ENCODE peak calls at places on chromosome 15, in nine cellular contexts. R is upper lobe of right lung; E is spleen; S is naive thymus-derived CD4-positive, alpha-beta T cell; F is transverse colon; N is Karpas-422; B is colonic mucosa; G is IMR-90; K is OCI-LY7. L is an unnamed sample.

GRCh38 chr15:66997212-66997611 is 68.2 kb upstream of the SMAD3 start:
- DNase-seq in S (no peak), B (no peak), G (peak; percentile 80), E (no peak), N (no peak), F (no peak), R (no peak), K (no peak), L (no peak)

GRCh38 chr15:94193906-94194305 is 37.5 kb upstream of the MCTP2 start:
- DNase-seq in F (no peak), G (no peak), S (no peak), N (no peak), R (no peak), B (no peak), E (no peak), K (no peak), L (no peak)

GRCh38 chr15:96247631-96248305 is 82.7 kb upstream of the NR2F2 start:
- DNase-seq in E (no peak), F (no peak), N (no peak), R (no peak), G (peak; percentile 44), K (no peak), B (no peak), S (no peak), L (no peak)

GRCh38 chr15:36964626-36965025 is 135.7 kb downstream of the MEIS2 start:
- DNase-seq in S (no peak), B (no peak), G (no peak), F (no peak), E (no peak), K (no peak), N (no peak), R (no peak), L (no peak)

GRCh38 chr15:70451861-70452653 is 311.3 kb downstream of the UACA start:
- DNase-seq in E (peak; percentile 79), S (no peak), N (no peak), B (peak; percentile 33), R (peak; percentile 77), F (peak; percentile 47), K (no peak), G (no peak), L (no peak)

GRCh38 chr15:89462198-89462912 is 34.0 kb downstream of the RHCG start:
- DNase-seq in F (no peak), B (no peak), N (peak; percentile 79), R (peak; percentile 29), G (peak; percentile 23), K (peak; percentile 25), S (no peak), E (no peak), L (no peak)

GRCh38 chr15:66673410-66674322 is 28.4 kb upstream of the SMAD6 start:
- DNase-seq in F (peak; percentile 87), R (peak; percentile 77), K (peak; percentile 84), S (no peak), N (peak; percentile 76), B (peak; percentile 88), G (no peak), E (peak; percentile 83), L (no peak)

GRCh38 chr15:73727330-73728018 is 25.7 kb downstream of the INSYN1 start:
- DNase-seq in E (no peak), G (peak; percentile 90), F (no peak), B (no peak), R (no peak), S (no peak), K (no peak), N (no peak), L (no peak)

GRCh38 chr15:29106551-29107290 is 162.9 kb downstream of the NSMCE3 start:
- DNase-seq in B (no peak), R (no peak), K (no peak), N (no peak), G (no peak), E (peak; percentile 68), S (no peak), F (no peak), L (no peak)

GRCh38 chr15:38876621-38877020 is 312.0 kb upstream of the RASGRP1 start:
- DNase-seq in R (no peak), B (no peak), F (no peak), N (no peak), E (no peak), G (peak; percentile 45), S (no peak), K (no peak), L (no peak)

GRCh38 chr15:39578851-39579486 is 1.9 kb upstream of the THBS1 start:
- DNase-seq in S (no peak), N (no peak), G (peak; percentile 52), F (no peak), E (no peak), R (no peak), K (no peak), B (no peak), L (no peak)

GRCh38 chr15:100631831-100632230 is 29.4 kb downstream of the ASB7 start:
- DNase-seq in K (no peak), G (no peak), F (no peak), R (no peak), E (no peak), B (no peak), S (no peak), N (no peak), L (no peak)

GRCh38 chr15:65547841-65548240 is 17.6 kb downstream of the HACD3 start:
- DNase-seq in S (no peak), R (no peak), K (no peak), G (no peak), E (no peak), F (no peak), B (no peak), N (peak; percentile 16), L (no peak)

GRCh38 chr15:39535466-39535865 is 45.4 kb upstream of the THBS1 start:
- DNase-seq in B (no peak), R (no peak), S (no peak), E (no peak), N (no peak), F (no peak), G (no peak), K (no peak), L (no peak)

GRCh38 chr15:68817304-68818087 is 3.2 kb downstream of the ANP32A start:
- DNase-seq in R (peak; percentile 89), B (peak; percentile 78), S (peak; percentile 75), E (peak; percentile 93), K (peak; percentile 89), F (peak; percentile 79), G (peak; percentile 58), N (peak; percentile 86), L (peak; percentile 63)

GRCh38 chr15:64895285-64896065 is 16.2 kb upstream of the ANKDD1A start:
- DNase-seq in G (peak; percentile 65), R (no peak), E (no peak), B (no peak), N (peak; percentile 90), K (peak; percentile 82), S (no peak), F (peak; percentile 41), L (peak; percentile 39)

GRCh38 chr15:40358492-40359353 is 704 bp downstream of the DISP2 start:
- DNase-seq in N (peak; percentile 78), G (no peak), E (peak; percentile 89), F (peak; percentile 38), R (no peak), B (peak; percentile 66), S (peak; percentile 46), K (peak; percentile 75), L (peak; percentile 42)

GRCh38 chr15:78943692-78944091 is 1.2 kb downstream of the CTSH start:
- DNase-seq in N (no peak), R (no peak), K (no peak), G (no peak), B (no peak), E (peak; percentile 59), F (no peak), S (no peak), L (no peak)

GRCh38 chr15:69119016-69119415 is 41.4 kb upstream of the GLCE start:
- DNase-seq in K (no peak), S (no peak), R (no peak), B (no peak), N (no peak), F (no peak), G (no peak), E (no peak), L (no peak)

GRCh38 chr15:101657968-101658784 is 6.0 kb upstream of the TM2D3 start:
- DNase-seq in R (no peak), N (no peak), G (no peak), S (no peak), E (no peak), F (peak; percentile 81), K (no peak), B (peak; percentile 83), L (no peak)

DNA sequence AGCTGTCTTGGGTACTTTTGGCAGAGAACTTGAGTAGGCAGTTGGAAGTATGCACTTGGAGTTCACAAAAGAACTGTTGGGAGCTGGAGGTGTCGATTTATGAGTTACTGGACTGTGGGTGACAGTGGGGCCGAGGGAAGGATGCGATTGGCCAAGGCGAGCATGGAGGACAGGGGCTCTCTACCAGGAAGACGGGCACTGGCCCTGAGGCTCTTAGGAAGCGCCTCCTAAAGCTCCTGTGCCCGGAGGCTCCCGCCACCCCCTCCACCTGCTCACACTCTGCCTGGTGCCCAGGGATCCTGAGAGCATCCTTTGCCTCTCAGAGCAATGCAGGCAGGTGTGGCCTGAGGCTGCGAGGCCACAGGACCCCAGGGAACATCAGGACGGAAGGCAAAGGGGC is 69.0 kb downstream of the CRTC3 start:
- DNase-seq in R (no peak), K (no peak), S (no peak), N (no peak), E (no peak), B (no peak), F (no peak), G (no peak), L (no peak)
- H3K27ac ChIP-seq in R (peak overlapping the region; percentile 81), K (no peak overlapping the region), S (peak overlapping the region; percentile 73), N (no peak overlapping the region), E (peak overlapping the region; percentile 89), B (peak overlapping the region; percentile 68), F (peak overlapping the region; percentile 75), G (no peak overlapping the region), L (no peak overlapping the region)

DNA sequence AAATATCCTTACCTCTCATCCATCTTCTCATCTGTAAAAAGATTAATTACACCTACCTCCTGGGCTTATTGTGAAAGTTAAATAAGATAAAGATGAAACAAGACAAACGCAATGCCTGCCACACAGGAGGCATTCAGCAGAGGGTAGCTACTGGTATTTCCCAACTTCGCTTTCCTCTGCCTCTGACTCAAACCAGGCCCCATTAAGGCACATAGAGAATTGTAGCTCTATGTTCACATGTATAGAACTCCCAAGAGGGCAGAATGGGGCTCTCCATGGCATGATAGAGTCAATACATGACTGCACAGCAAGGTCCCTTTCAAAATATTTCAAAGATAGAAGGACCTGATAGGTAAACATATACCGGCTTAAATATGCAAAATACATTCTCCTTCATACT is 1.4 kb downstream of the LYSMD2 start:
- DNase-seq in B (peak; percentile 16), F (no peak), K (no peak), E (no peak), N (peak; percentile 50), G (no peak), S (no peak), R (no peak), L (no peak)
- H3K4me3 ChIP-seq in B (peak overlapping the region; percentile 70), F (no peak overlapping the region), K (no peak overlapping the region), E (peak overlapping the region; percentile 74), N (peak overlapping the region; percentile 69), G (no peak overlapping the region), S (peak overlapping the region; percentile 71), R (peak overlapping the region; percentile 83), L (peak overlapping the region; percentile 62)

GRCh38 chr15:63505842-63506222 is 1.4 kb downstream of the USP3 start:
- DNase-seq in N (no peak), K (no peak), E (no peak), S (no peak), F (no peak), R (no peak), G (no peak), B (no peak), L (no peak)
- H3K4me1 ChIP-seq in N (peaks cover 36% of the 10 kb centered on the region), K (peaks cover 75% of the 10 kb centered on the region), E (peaks cover 88% of the 10 kb centered on the region), S (peaks cover 64% of the 10 kb centered on the region), F (peaks cover 46% of the 10 kb centered on the region), R (peaks cover 72% of the 10 kb centered on the region), G (peaks cover 23% of the 10 kb centered on the region), B (peaks cover 24% of the 10 kb centered on the region), L (peaks cover 77% of the 10 kb centered on the region)

GRCh38 chr15:50665938-50666337 is 20.7 kb downstream of the TRPM7 start:
- DNase-seq in G (no peak), S (no peak), R (no peak), N (no peak), E (no peak), B (no peak), F (no peak), K (no peak), L (no peak)
- H3K27ac ChIP-seq in G (no peak overlapping the region), S (peak overlapping the region; percentile 14), R (no peak overlapping the region), N (no peak overlapping the region), E (no peak overlapping the region), B (no peak overlapping the region), F (no peak overlapping the region), K (no peak overlapping the region), L (no peak overlapping the region)

L was measured in CD8-positive, alpha-beta T cell.